ENCODE peak calls at places on chromosomes 6 and 20, in seven cellular contexts. V, Q, J, I, F, L and T are unnamed samples.

GRCh38 chr6:35637911-35638310 is 50.8 kb downstream of the FKBP5 start:
- DNase-seq in V (no peak), Q (no peak), J (no peak), I (no peak), F (no peak), L (no peak), T (no peak)

GRCh38 chr20:49424536-49424935 is 57.9 kb downstream of the KCNB1 start:
- DNase-seq in V (no peak), Q (no peak), J (no peak), I (peak), F (peak), L (no peak), T (no peak)

GRCh38 chr6:3723966-3724365 is 27.5 kb downstream of the PXDC1 start:
- DNase-seq in V (peak), Q (no peak), J (no peak), I (no peak), F (no peak), L (no peak), T (no peak)

GRCh38 chr6:69953491-69953890 is 87.1 kb downstream of the COL19A1 start:
- DNase-seq in V (no peak), Q (no peak), J (no peak), I (no peak), F (peak), L (no peak), T (no peak)

GRCh38 chr20:35831029-35831428 is 59.2 kb downstream of the PHF20 start:
- DNase-seq in V (peak), Q (no peak), J (no peak), I (no peak), F (no peak), L (no peak), T (no peak)

GRCh38 chr6:155125916-155126315 is 130.8 kb downstream of the TIAM2 start:
- DNase-seq in V (peak), Q (no peak), J (no peak), I (no peak), F (no peak), L (no peak), T (no peak)

GRCh38 chr6:161922631-161923119 is 648.8 kb upstream of the AGPAT4 start:
- DNase-seq in V (peak), Q (no peak), J (no peak), I (peak), F (peak), L (peak), T (peak)

GRCh38 chr6:39804666-39805065 is 12.5 kb downstream of the DAAM2 start:
- DNase-seq in V (peak), Q (no peak), J (peak), I (no peak), F (no peak), L (no peak), T (no peak)

GRCh38 chr20:9958693-9959092 is 76.1 kb upstream of the ANKEF1 start:
- DNase-seq in V (no peak), Q (no peak), J (no peak), I (no peak), F (no peak), L (no peak), T (no peak)
- TF ChIP-seq CTCF in V (no peak), Q (no peak), J (no peak), I (no peak), F (no peak), L (no peak), T (no peak)

DNA sequence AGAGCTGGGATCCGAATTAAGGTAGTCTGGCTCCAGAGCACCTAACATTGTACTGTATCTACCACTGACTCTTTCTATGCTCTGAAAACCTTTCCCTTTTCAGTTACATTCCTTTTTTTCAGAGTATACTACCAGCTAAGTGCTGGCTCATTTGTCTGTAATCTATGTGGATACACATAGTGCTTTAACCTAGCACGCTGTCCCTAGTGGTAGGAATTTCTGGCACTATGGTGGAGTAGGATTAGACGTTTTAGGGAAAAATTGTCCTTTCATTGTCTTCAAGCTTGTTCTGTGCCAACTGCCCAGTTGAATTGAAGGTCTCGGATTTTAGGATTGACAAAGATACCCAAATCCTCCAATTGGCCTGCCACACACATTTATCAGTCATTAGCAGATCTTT is 259.1 kb upstream of the FERMT1 start:
- DNase-seq in V (no peak), Q (no peak), J (no peak), I (no peak), F (no peak), L (peak), T (peak)
- TF ChIP-seq CTCF in V (peak), Q (no peak), J (no peak), I (no peak), F (peak), L (peak), T (peak)

DNA sequence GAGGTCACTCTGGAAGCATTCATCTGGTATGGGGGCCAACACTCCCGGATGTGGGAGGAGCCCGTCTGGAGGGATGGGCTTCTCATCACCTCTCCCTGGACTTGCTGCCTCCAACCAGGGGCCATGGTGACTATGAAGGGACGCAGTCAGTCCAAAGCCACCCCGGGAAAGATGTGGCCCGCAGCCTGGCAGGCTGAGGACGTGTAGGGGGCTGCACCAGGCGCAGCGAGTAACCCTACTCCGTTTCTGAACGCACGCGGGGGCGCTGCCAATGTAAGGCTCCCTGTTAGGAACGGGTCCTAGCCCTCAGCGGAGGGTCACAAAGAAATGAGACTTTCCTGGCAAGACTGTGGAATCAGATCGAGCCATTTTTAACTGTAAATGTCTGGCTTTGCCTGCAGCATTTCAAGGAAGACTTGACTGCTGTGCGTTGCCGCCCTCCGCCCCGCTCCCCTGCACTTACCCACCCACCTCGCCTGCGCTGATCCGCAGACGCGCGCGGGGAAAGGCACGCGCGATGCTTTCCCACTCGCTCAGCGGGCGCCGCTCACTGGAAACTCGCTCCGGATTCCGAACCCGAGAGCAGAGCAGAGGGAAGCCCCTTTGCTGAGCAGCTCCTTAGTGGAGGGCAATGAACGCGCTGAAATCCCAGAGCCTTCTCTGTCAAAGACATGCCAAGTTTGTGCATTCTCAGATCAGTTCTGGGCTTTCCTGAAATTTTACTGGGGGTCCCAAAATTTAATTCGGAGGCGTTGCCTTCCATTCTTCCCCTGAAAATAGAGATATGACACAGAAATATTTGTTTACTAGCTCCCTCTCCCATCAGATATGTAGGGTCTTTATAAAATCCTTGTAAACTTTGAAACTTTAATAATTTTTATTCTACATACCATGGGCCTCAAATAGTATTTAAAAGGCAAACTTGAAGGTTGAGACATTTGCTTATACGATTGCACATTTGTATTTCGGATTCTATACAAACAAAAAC is 54.9 kb downstream of the IL20RA start:
- DNase-seq in V (peak), Q (peak), J (no peak), I (peak), F (peak), L (no peak), T (peak)
- TF ChIP-seq CTCF in V (no peak), Q (no peak), J (no peak), I (peak), F (no peak), L (no peak), T (no peak)

GRCh38 chr6:169085466-169085865 is 168.2 kb downstream of the THBS2 start:
- DNase-seq in V (no peak), Q (no peak), J (no peak), I (no peak), F (no peak), L (no peak), T (no peak)

GRCh38 chr6:169084067-169084466 is 169.6 kb downstream of the THBS2 start:
- DNase-seq in V (no peak), Q (no peak), J (no peak), I (no peak), F (no peak), L (no peak), T (no peak)

GRCh38 chr6:169081264-169081663 is 172.4 kb downstream of the THBS2 start:
- DNase-seq in V (no peak), Q (no peak), J (no peak), I (no peak), F (no peak), L (no peak), T (no peak)

GRCh38 chr6:169082093-169082492 is 171.6 kb downstream of the THBS2 start:
- DNase-seq in V (no peak), Q (no peak), J (no peak), I (no peak), F (no peak), L (no peak), T (no peak)

DNA sequence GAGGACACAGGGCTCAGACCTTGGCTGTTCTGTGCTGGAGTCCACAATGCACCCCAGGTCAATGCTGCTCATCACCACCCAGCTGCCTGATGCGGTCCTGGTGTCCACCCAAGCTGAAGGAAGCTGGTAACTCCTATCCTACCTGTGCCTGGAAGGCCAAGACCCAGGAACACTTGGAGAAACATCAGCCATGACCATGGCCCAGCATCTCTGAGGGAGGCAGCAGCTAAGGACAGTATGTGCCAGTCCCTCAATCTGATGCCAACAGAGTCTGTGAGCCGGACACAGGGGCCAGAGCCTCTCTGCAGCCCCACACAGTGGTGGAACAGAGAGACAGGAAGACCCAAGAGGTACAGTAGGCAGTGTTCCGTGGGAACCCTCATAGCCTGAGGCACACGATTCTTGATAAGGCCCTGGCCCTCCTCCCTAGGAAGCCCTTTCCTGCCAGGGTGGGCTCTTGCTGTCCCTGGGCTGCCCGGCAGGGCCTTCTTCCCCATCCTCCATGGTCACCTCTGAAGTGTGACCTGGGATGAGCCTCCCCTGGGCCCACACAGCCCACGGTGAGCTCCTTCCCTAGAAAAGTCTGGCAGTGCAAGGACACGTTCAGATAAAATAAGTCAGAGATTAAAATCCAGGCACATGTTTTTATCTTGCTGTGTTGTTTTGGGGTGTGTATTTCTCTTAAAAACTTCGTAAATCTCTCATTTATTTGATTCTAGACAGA is 170.7 kb downstream of the THBS2 start:
- DNase-seq in V (no peak), Q (no peak), J (no peak), I (no peak), F (no peak), L (no peak), T (no peak)
- TF ChIP-seq CTCF in V (no peak), Q (no peak), J (no peak), I (no peak), F (no peak), L (no peak), T (no peak)

GRCh38 chr6:65259982-65260381 is 447.0 kb downstream of the EYS start:
- DNase-seq in V (no peak), Q (no peak), J (no peak), I (no peak), F (no peak), L (no peak), T (no peak)

DNA sequence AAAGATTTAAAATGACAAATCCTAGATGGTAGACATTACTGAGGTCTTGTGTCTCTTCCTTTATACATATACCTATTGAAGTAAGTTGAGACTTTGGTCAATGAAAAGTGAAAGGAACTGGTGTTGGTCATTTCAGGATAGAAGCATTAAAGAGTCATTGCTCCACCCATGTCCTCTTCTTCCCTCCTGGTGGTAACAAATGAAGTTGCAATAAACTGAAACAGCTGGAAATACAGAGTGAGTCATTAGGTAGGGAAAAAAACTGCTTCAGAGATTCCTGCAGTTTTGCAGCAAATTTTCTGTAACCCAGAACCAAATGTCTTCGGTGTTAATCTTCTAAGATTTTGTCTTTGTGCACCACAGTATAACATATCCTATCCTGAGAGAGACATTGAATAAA is 447.9 kb downstream of the EYS start:
- DNase-seq in V (no peak), Q (no peak), J (no peak), I (no peak), F (no peak), L (peak), T (no peak)
- TF ChIP-seq CTCF in V (no peak), Q (no peak), J (no peak), I (no peak), F (no peak), L (peak), T (peak)